ENCODE peak calls at places on chromosomes 12 and 14, in five cellular contexts. Z is Calu3, U is left ventricle myocardium inferior, I is Daoy, W is cardiac fibroblast. F is an unnamed sample.

GRCh38 chr12:4975574-4975973 is 65.9 kb downstream of the KCNA1 start:
- DNase-seq in U (no peak), I (peak; percentile 83), Z (no peak), W (no peak), F (no peak)

GRCh38 chr12:27841392-27841882 is 61.4 kb upstream of the MANSC4 start:
- DNase-seq in I (peak; percentile 46), Z (no peak), U (no peak), W (peak; percentile 33), F (no peak)

GRCh38 chr12:118334939-118335567 is 37.7 kb downstream of the TAOK3 start:
- DNase-seq in W (no peak), I (no peak), U (no peak), Z (no peak), F (peak; percentile 40)

GRCh38 chr12:57133013-57133569 is 4.8 kb downstream of the LRP1 start:
- DNase-seq in Z (no peak), I (no peak), U (no peak), W (peak; percentile 84), F (peak; percentile 50)

GRCh38 chr12:5872745-5873144 is 72.3 kb downstream of the ANO2 start:
- DNase-seq in U (no peak), I (peak; percentile 47), Z (no peak), W (no peak), F (no peak)

GRCh38 chr12:8038659-8039114 is 6.2 kb downstream of the FOXJ2 start:
- DNase-seq in W (peak; percentile 32), I (peak; percentile 76), Z (peak; percentile 37), U (peak; percentile 62), F (peak; percentile 30)

GRCh38 chr14:21525995-21526671 is at the start of gene SALL2:
- DNase-seq in I (peak; percentile 78), Z (peak; percentile 61), U (peak; percentile 75), W (peak; percentile 9), F (peak; percentile 24)

GRCh38 chr12:28966049-28966778 is 182.9 kb upstream of the FAR2 start:
- DNase-seq in Z (no peak), W (no peak), I (peak; percentile 9), U (peak; percentile 39), F (no peak)

F was measured in fibroblast of gingiva.